ENCODE peak calls at places on chromosomes 5 and 9, in ten cellular contexts. C is lower leg skin, P is choroid plexus epithelial cell, J is GM10248, Y is IMR-90, A is fibroblast of the aortic adventitia, W is lung, T is heart left ventricle, K is stomach, H is A549. O is an unnamed sample.
A peak's percentile ranks its signal among the peaks of the same experiment; 100 is the strongest.

GRCh38 chr9:121233906-121234901 is 32.5 kb upstream of the RAB14 start:
- DNase-seq in P (peak; percentile 60), C (peak; percentile 50), J (no peak), K (no peak), H (no peak), Y (peak; percentile 81), T (no peak), A (peak; percentile 25), W (no peak), O (no peak)

GRCh38 chr5:68406767-68407232 is 191.2 kb downstream of the PIK3R1 start:
- DNase-seq in A (no peak), P (no peak), Y (no peak), J (peak; percentile 65), T (no peak), K (peak; percentile 29), H (peak; percentile 28), C (no peak), W (no peak), O (no peak)

GRCh38 chr5:91367374-91367773 is 15.7 kb downstream of the ARRDC3 start:
- DNase-seq in C (no peak), H (no peak), A (peak; percentile 11), Y (no peak), P (no peak), W (no peak), J (no peak), T (no peak), K (no peak), O (no peak)

GRCh38 chr5:171898879-171899278 is 107.6 kb downstream of the FBXW11 start:
- DNase-seq in T (no peak), Y (no peak), C (no peak), K (no peak), W (no peak), P (no peak), A (no peak), H (no peak), J (no peak), O (no peak)

GRCh38 chr5:81657386-81657785 is 93.5 kb downstream of the SSBP2 start:
- DNase-seq in K (no peak), P (no peak), A (no peak), H (no peak), T (no peak), W (no peak), Y (no peak), C (no peak), J (no peak), O (no peak)

GRCh38 chr5:89435347-89435746 is 552.4 kb upstream of the MEF2C start:
- DNase-seq in K (no peak), A (no peak), Y (no peak), P (no peak), T (no peak), H (no peak), C (no peak), J (no peak), W (no peak), O (no peak)

GRCh38 chr5:38835887-38836286 is 9.9 kb upstream of the OSMR start:
- DNase-seq in J (no peak), Y (peak; percentile 33), A (peak; percentile 96), C (no peak), K (no peak), T (no peak), W (no peak), P (peak; percentile 84), H (no peak), O (no peak)

GRCh38 chr9:114001410-114001685 is 76.8 kb downstream of the AMBP start:
- DNase-seq in W (no peak), P (no peak), A (no peak), T (no peak), K (peak; percentile 5), J (no peak), C (no peak), Y (no peak), H (no peak), O (no peak)

GRCh38 chr9:99368341-99369326 is 146.6 kb downstream of the SEC61B start:
- DNase-seq in C (peak; percentile 88), H (no peak), A (peak; percentile 70), T (peak; percentile 87), K (no peak), W (no peak), Y (peak; percentile 83), J (peak; percentile 70), P (peak; percentile 75), O (peak; percentile 87)

GRCh38 chr5:91162534-91163381 is 220.4 kb downstream of the ARRDC3 start:
- DNase-seq in W (peak; percentile 83), Y (peak; percentile 95), J (peak; percentile 59), T (peak; percentile 72), A (peak; percentile 94), K (peak; percentile 75), C (peak; percentile 92), H (peak; percentile 62), P (peak; percentile 97), O (no peak)

GRCh38 chr5:111551120-111551519 is 38.8 kb upstream of the STARD4 start:
- DNase-seq in W (no peak), P (no peak), A (no peak), K (no peak), Y (no peak), J (no peak), C (no peak), T (no peak), H (no peak), O (no peak)

GRCh38 chr9:111627260-111627963 is 3.7 kb upstream of the DNAJC25 start:
- DNase-seq in P (no peak), W (no peak), K (no peak), T (no peak), H (no peak), A (no peak), Y (no peak), C (no peak), J (no peak), O (no peak)
- TF ChIP-seq CTCF in P (no peak), W (no peak), K (no peak), T (no peak), H (peak; percentile 27), A (no peak), Y (no peak), C (no peak), J (no peak), O (no peak)

DNA sequence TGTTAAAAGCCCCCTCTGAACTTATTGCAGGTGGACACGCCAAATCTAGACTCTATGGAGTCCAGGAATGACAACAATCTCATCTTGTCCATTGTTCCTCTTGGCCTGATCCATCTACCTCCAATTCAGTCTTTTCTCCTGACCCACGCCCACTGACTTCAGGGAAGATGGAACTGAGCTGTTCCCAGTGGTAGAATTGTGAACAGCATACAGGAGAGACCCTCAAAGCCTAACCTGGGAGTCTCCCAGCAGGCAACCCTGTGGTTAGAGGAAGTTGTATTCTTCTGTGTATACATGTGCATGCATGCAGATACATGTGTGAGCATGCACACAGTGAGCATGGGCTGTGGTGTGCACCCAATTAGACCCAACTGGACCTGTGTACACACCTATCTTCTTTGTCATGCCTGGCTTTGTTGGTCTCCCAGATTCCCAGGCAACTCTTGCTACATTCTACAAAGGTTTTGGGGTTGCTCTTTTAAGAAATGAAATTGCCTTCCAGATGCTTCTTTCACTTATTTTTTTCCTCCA is 286.0 kb downstream of the ZSWIM6 start:
- DNase-seq in T (no peak), K (no peak), C (no peak), Y (no peak), A (no peak), P (no peak), W (no peak), J (no peak), H (no peak), O (no peak)
- TF ChIP-seq CTCF in T (no peak), K (no peak), C (no peak), Y (no peak), A (peak; percentile 10), P (peak; percentile 9), W (no peak), J (no peak), H (no peak), O (no peak)

GRCh38 chr9:1458503-1458902 is 408.3 kb downstream of the DMRT2 start:
- DNase-seq in C (no peak), T (no peak), A (peak; percentile 59), H (no peak), Y (peak; percentile 2), J (no peak), W (no peak), K (no peak), P (peak; percentile 2), O (no peak)

GRCh38 chr9:1462626-1463308 is 412.6 kb downstream of the DMRT2 start:
- DNase-seq in T (no peak), W (no peak), Y (no peak), C (no peak), P (no peak), J (no peak), K (no peak), H (no peak), A (no peak), O (no peak)

GRCh38 chr9:1456301-1456999 is 406.3 kb downstream of the DMRT2 start:
- DNase-seq in Y (no peak), P (no peak), T (no peak), W (no peak), C (no peak), A (no peak), J (no peak), K (no peak), H (no peak), O (no peak)

GRCh38 chr9:1457460-1457859 is 407.3 kb downstream of the DMRT2 start:
- DNase-seq in Y (no peak), J (no peak), T (no peak), H (no peak), A (no peak), K (no peak), C (no peak), P (no peak), W (no peak), O (no peak)

DNA sequence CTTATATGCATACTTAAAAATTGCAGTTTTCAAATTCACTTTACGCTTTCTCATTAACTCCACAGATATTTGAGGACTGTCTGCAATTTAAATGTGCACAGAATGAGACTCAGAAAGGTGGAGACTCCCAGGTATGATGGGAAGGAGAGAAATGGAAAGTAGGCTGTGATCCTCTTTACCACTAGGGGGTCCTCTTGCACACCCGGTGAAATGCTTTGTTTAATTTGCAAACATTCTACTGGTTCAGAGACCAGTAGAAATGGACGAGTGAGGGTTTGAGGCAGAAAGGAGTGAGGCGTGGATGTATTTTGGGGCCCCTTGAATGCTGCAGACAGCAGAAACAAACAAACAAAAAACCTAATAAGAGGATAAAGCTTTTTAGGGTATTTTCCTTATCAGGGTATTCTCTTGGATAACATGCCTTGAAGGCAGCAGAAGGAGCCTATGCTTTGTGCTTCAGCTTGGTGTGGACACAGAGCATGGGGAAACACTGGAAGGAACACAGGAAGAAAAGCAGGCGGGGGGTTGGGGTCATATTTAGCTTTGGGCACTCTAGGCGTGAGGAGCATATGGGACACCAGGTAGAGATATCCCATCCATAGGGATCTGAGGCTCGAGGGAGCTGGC is 410.1 kb downstream of the DMRT2 start:
- DNase-seq in P (no peak), Y (no peak), K (no peak), H (no peak), C (no peak), J (peak; percentile 43), W (no peak), A (no peak), T (no peak), O (no peak)
- TF ChIP-seq CTCF in P (no peak), Y (no peak), K (no peak), H (no peak), C (no peak), J (peak; percentile 63), W (no peak), A (peak; percentile 7), T (peak; percentile 35), O (no peak)

DNA sequence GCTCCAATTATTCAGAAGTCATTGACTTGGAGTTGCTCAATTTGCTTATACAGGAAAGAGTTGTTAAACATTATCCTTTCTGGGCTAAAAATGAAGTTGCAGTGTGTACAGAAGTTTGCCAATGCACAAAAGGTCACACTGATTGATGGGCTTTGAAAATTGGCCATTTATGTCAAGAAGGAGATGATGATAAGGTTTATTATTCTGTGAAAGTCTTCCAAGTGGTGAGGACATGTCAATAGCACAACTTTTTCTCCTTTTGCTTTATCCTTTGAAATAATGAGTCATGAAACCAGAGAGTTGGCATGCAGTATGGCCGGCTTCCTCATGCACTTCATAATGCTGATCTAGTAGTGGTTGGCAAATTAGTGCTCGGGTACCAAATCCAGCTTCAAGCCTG is 848.5 kb upstream of the WWC1 start:
- DNase-seq in A (no peak), W (no peak), T (no peak), P (peak; percentile 3), J (no peak), K (no peak), C (no peak), H (no peak), Y (no peak), O (no peak)
- TF ChIP-seq CTCF in A (no peak), W (no peak), T (no peak), P (no peak), J (no peak), K (no peak), C (no peak), H (no peak), Y (no peak), O (no peak)